ENCODE peak calls at places on chromosomes 2 and 18, in eight cellular contexts. L is amygdala, I is GDM1, N is progenitor cell of endocrine pancreas, B is NCI-H2081, K is substantia nigra, H is left kidney, O is DMS 273 treated with DMSO at 0.1 percent for 48 hours. Q is an unnamed sample.

GRCh38 chr2:120205901-120206581 is 17.2 kb downstream of the TMEM185B start:
- DNase-seq in N (peak), K (no peak), L (no peak), I (no peak), O (no peak), H (no peak), B (peak), Q (no peak)

GRCh38 chr18:59921384-59921891 is 21.6 kb downstream of the PMAIP1 start:
- DNase-seq in L (no peak), B (no peak), I (peak), N (no peak), K (no peak), H (no peak), O (peak), Q (peak)

GRCh38 chr2:219476605-219477578 is 21.8 kb upstream of the GMPPA start:
- DNase-seq in N (no peak), B (no peak), I (no peak), L (no peak), O (no peak), H (peak), K (no peak), Q (no peak)

GRCh38 chr18:49094979-49095632 is 144.3 kb upstream of the SMAD7 start:
- DNase-seq in B (no peak), K (no peak), L (no peak), I (no peak), H (no peak), N (no peak), O (no peak), Q (no peak)

GRCh38 chr2:149562304-149562703 is 25.3 kb downstream of the MMADHC start:
- DNase-seq in I (no peak), B (no peak), L (no peak), K (no peak), O (no peak), H (peak), N (no peak), Q (no peak)

GRCh38 chr18:2310824-2311349 is 260.4 kb downstream of the METTL4 start:
- DNase-seq in L (no peak), H (no peak), O (no peak), N (no peak), I (no peak), B (no peak), K (no peak), Q (no peak)

GRCh38 chr2:240598311-240598911 is 11.9 kb downstream of the CAPN10 start:
- DNase-seq in K (no peak), N (no peak), B (no peak), I (no peak), H (no peak), O (no peak), L (no peak), Q (no peak)

GRCh38 chr2:164252568-164253287 is 368.6 kb downstream of the GRB14 start:
- DNase-seq in H (no peak), I (no peak), B (no peak), K (no peak), L (no peak), O (no peak), N (no peak), Q (no peak)

GRCh38 chr2:43459455-43459854 is 136.4 kb downstream of the THADA start:
- DNase-seq in O (no peak), H (no peak), L (no peak), I (no peak), K (no peak), B (no peak), N (no peak), Q (no peak)

GRCh38 chr18:48813833-48814489 is 136.8 kb downstream of the SMAD7 start:
- DNase-seq in H (no peak), B (no peak), I (no peak), N (no peak), L (no peak), K (no peak), O (no peak), Q (no peak)

GRCh38 chr2:156110890-156111289 is 221.6 kb downstream of the NR4A2 start:
- DNase-seq in O (no peak), B (peak), N (peak), I (peak), H (peak), L (no peak), K (no peak), Q (no peak)

GRCh38 chr2:79223539-79223938 is 64.0 kb upstream of the REG3A start:
- DNase-seq in B (peak), O (no peak), H (no peak), L (no peak), N (no peak), K (no peak), I (no peak), Q (no peak)

GRCh38 chr2:31384351-31384750 is 30.2 kb downstream of the XDH start:
- DNase-seq in N (no peak), I (peak), O (no peak), B (no peak), L (no peak), H (no peak), K (no peak), Q (no peak)

GRCh38 chr2:160486341-160486740 is 7.3 kb downstream of the RBMS1 start:
- DNase-seq in K (no peak), B (no peak), N (no peak), I (no peak), L (no peak), H (no peak), O (no peak), Q (no peak)

GRCh38 chr18:47928466-47928865 is 2.0 kb downstream of the SMAD2 start:
- DNase-seq in N (no peak), L (no peak), I (no peak), O (no peak), K (no peak), H (no peak), B (no peak), Q (no peak)

GRCh38 chr18:58896734-58897508 is 32.2 kb downstream of the ZNF532 start:
- DNase-seq in N (no peak), K (no peak), O (peak), H (no peak), L (no peak), I (no peak), B (no peak), Q (no peak)

GRCh38 chr2:148926291-148926961 is 51.4 kb downstream of the KIF5C start:
- DNase-seq in B (no peak), I (peak), O (no peak), H (peak), L (peak), K (peak), N (no peak), Q (peak)

GRCh38 chr2:62768615-62769014 is 63.1 kb downstream of the EHBP1 start:
- DNase-seq in I (no peak), B (no peak), N (no peak), L (no peak), O (no peak), H (no peak), K (no peak), Q (no peak)

GRCh38 chr18:48486762-48487161 is 52.1 kb upstream of the CTIF start:
- DNase-seq in N (no peak), H (peak), I (no peak), O (no peak), B (no peak), K (no peak), L (no peak), Q (no peak)

GRCh38 chr2:185144159-185144919 is 546.0 kb downstream of the ZNF804A start:
- DNase-seq in O (no peak), K (no peak), I (no peak), L (no peak), H (no peak), B (peak), N (no peak), Q (no peak)

GRCh38 chr2:179107737-179108136 is 57.8 kb upstream of the CCDC141 start:
- DNase-seq in I (no peak), H (peak), N (no peak), B (no peak), L (no peak), O (no peak), K (no peak), Q (no peak)

GRCh38 chr2:127879899-127880298 is 5.9 kb downstream of the AMMECR1L start:
- DNase-seq in K (no peak), N (no peak), H (no peak), B (no peak), L (no peak), I (no peak), O (no peak), Q (no peak)

GRCh38 chr2:12818416-12819097 is 101.8 kb downstream of the TRIB2 start:
- DNase-seq in K (no peak), O (no peak), N (no peak), L (no peak), B (no peak), H (no peak), I (no peak), Q (no peak)

GRCh38 chr2:8676915-8677645 is 4.8 kb upstream of the ID2 start:
- DNase-seq in N (no peak), H (peak), B (peak), O (no peak), K (no peak), L (no peak), I (no peak), Q (no peak)

GRCh38 chr2:209411718-209412117 is 12.1 kb upstream of the MAP2 start:
- DNase-seq in I (no peak), K (no peak), H (no peak), L (no peak), N (no peak), B (no peak), O (no peak), Q (no peak)

GRCh38 chr2:204436267-204436666 is 109.0 kb upstream of the PARD3B start:
- DNase-seq in N (no peak), I (no peak), H (no peak), K (no peak), O (no peak), B (no peak), L (no peak), Q (no peak)

GRCh38 chr2:209368924-209369323 is 54.9 kb upstream of the MAP2 start:
- DNase-seq in L (no peak), O (peak), N (no peak), H (peak), K (no peak), I (no peak), B (no peak), Q (no peak)

GRCh38 chr2:48205137-48205798 is 299.0 kb upstream of the FBXO11 start:
- DNase-seq in K (peak), B (no peak), L (peak), N (no peak), I (no peak), H (peak), O (no peak), Q (no peak)

GRCh38 chr18:35973650-35974049 is 1.2 kb downstream of the RMP24 start:
- DNase-seq in O (no peak), B (no peak), N (no peak), L (no peak), H (no peak), I (no peak), K (no peak), Q (no peak)

GRCh38 chr18:63119647-63120046 is 199.9 kb downstream of the BCL2 start:
- DNase-seq in L (peak), H (peak), I (peak), B (peak), O (peak), N (no peak), K (peak), Q (no peak)

GRCh38 chr2:100365434-100365833 is 43.1 kb upstream of the LONRF2 start:
- DNase-seq in N (no peak), K (no peak), B (peak), H (no peak), I (no peak), L (no peak), O (peak), Q (no peak)

GRCh38 chr2:102050854-102051391 is 59.2 kb downstream of the IL1R2 start:
- DNase-seq in I (no peak), B (no peak), L (peak), O (no peak), H (peak), K (no peak), N (no peak), Q (no peak)

Q was measured in SIG-M5.